ENCODE peak calls at places on chromosome 19, in ten cellular contexts. G is CD8-positive, alpha-beta T cell; S is Peyer's patch; R is ascending aorta; Z is HCT116; X is left ventricle myocardium inferior; N is GM23338; H is left lung; U is esophagus squamous epithelium; K is mammary epithelial cell. M is an unnamed sample. For H3K4me1, the result is how much of the 10 kb centered on the place peaks cover.

GRCh38 chr19:57406516-57407123 is 4.3 kb upstream of the ZNF17 start:
- DNase-seq in N (peak), S (peak), R (no peak), Z (peak), G (peak), X (peak), H (peak), U (no peak), K (peak), M (peak)

GRCh38 chr19:33221641-33222040 is 4.0 kb downstream of the SLC7A10 start:
- DNase-seq in U (no peak), H (no peak), S (no peak), K (no peak), G (no peak), R (no peak), Z (no peak), N (no peak), X (no peak), M (no peak)

GRCh38 chr19:4676955-4677731 is 7.0 kb upstream of the MYDGF start:
- DNase-seq in K (no peak), X (no peak), Z (peak), U (no peak), G (no peak), R (no peak), H (no peak), S (peak), N (peak), M (peak)

GRCh38 chr19:29871143-29871542 is 59.4 kb downstream of the CCNE1 start:
- DNase-seq in N (no peak), Z (no peak), X (no peak), H (no peak), S (no peak), G (no peak), U (no peak), R (no peak), K (no peak), M (no peak)

GRCh38 chr19:16449330-16449961 is 22.3 kb downstream of the EPS15L1 start:
- DNase-seq in N (no peak), H (no peak), U (no peak), S (no peak), X (no peak), R (no peak), Z (no peak), G (peak), K (no peak), M (no peak)

GRCh38 chr19:54115071-54116063 is at the start of the genes PRPF31 and TFPT:
- DNase-seq in K (peak), S (peak), Z (peak), X (peak), G (peak), N (peak), R (peak), H (peak), U (peak), M (peak)

GRCh38 chr19:327291-328024 is 17.1 kb downstream of the MIER2 start:
- DNase-seq in S (peak), R (no peak), G (no peak), H (no peak), Z (no peak), K (no peak), N (no peak), X (no peak), U (no peak), M (no peak)

GRCh38 chr19:30556230-30556711 is 184.1 kb downstream of the ZNF536 start:
- DNase-seq in S (peak), G (no peak), Z (no peak), X (no peak), R (no peak), N (peak), K (no peak), H (no peak), U (no peak), M (no peak)

GRCh38 chr19:16458391-16459128 is 13.2 kb downstream of the EPS15L1 start:
- DNase-seq in G (no peak), R (no peak), H (no peak), K (no peak), Z (no peak), U (no peak), N (no peak), S (peak), X (no peak), M (no peak)

GRCh38 chr19:28428644-28429348 is 784.2 kb downstream of the UQCRFS1 start:
- DNase-seq in G (no peak), U (no peak), H (no peak), S (no peak), K (no peak), X (no peak), N (no peak), R (no peak), Z (no peak), M (no peak)

GRCh38 chr19:35351441-35352176 is 3.9 kb downstream of the FFAR1 start:
- DNase-seq in X (no peak), N (no peak), K (no peak), S (peak), Z (no peak), H (no peak), R (no peak), U (no peak), G (no peak), M (no peak)

GRCh38 chr19:53576941-53577653 is 39.2 kb downstream of the ZNF331 start:
- DNase-seq in H (no peak), U (no peak), Z (no peak), S (no peak), G (no peak), K (no peak), N (peak), X (no peak), R (no peak), M (no peak)

GRCh38 chr19:41998246-41999020 is 4.4 kb upstream of the ATP1A3 start:
- DNase-seq in R (no peak), N (peak), S (no peak), K (no peak), X (peak), H (no peak), Z (peak), U (no peak), G (peak), M (peak)

GRCh38 chr19:58578430-58578925 is 5.3 kb upstream of the MZF1 start:
- DNase-seq in G (no peak), X (no peak), S (no peak), R (no peak), U (no peak), Z (no peak), H (no peak), N (no peak), K (no peak), M (no peak)

GRCh38 chr19:33767898-33768413 is 28.7 kb upstream of the KCTD15 start:
- DNase-seq in R (no peak), Z (no peak), X (no peak), N (peak), U (no peak), K (no peak), H (no peak), S (no peak), G (peak), M (peak)

GRCh38 chr19:53086949-53087348 is 16.3 kb downstream of the ZNF160 start:
- DNase-seq in N (no peak), X (peak), S (no peak), G (no peak), H (no peak), R (no peak), Z (no peak), U (no peak), K (no peak), M (peak)

GRCh38 chr19:17073869-17074627 is 1.2 kb downstream of the HAUS8 start:
- DNase-seq in Z (no peak), K (no peak), H (no peak), G (no peak), R (no peak), X (no peak), U (no peak), N (peak), S (peak), M (no peak)

GRCh38 chr19:22422220-22422619 is at the start of gene ZNF98:
- DNase-seq in N (no peak), Z (no peak), H (no peak), X (peak), U (no peak), S (no peak), K (no peak), G (no peak), R (no peak), M (peak)

GRCh38 chr19:11598103-11598483 is 810 bp downstream of the ZNF627 start:
- DNase-seq in H (no peak), K (no peak), S (no peak), G (no peak), R (no peak), X (no peak), N (no peak), Z (no peak), U (no peak), M (no peak)

GRCh38 chr19:51002542-51003311 is 1.3 kb upstream of the KLK8 start:
- DNase-seq in H (no peak), N (peak), R (no peak), Z (peak), S (no peak), U (no peak), G (no peak), X (no peak), K (peak), M (peak)

GRCh38 chr19:23118400-23118799 is 1.6 kb downstream of the ZNF730 start:
- DNase-seq in N (peak), X (no peak), Z (no peak), K (no peak), R (no peak), S (no peak), G (no peak), H (no peak), U (no peak), M (no peak)

GRCh38 chr19:38838208-38838985 is 6.8 kb upstream of the ECH1 start:
- DNase-seq in S (peak), U (no peak), X (no peak), K (peak), Z (peak), R (no peak), N (no peak), H (no peak), G (peak), M (no peak)

GRCh38 chr19:38252935-38253691 is 3.1 kb downstream of the PPP1R14A start:
- DNase-seq in H (no peak), X (peak), R (peak), U (no peak), G (no peak), Z (no peak), K (no peak), N (no peak), S (peak), M (no peak)

GRCh38 chr19:50909240-50910070 is 1.7 kb downstream of the KLK4 start:
- DNase-seq in X (no peak), Z (peak), G (no peak), N (peak), H (no peak), R (no peak), S (peak), K (peak), U (no peak), M (peak)

GRCh38 chr19:19406878-19407639 is 1.6 kb downstream of the GATAD2A start:
- DNase-seq in U (no peak), N (no peak), X (no peak), Z (no peak), S (peak), G (peak), H (peak), R (no peak), K (peak), M (no peak)

GRCh38 chr19:15869873-15870272 is 28.0 kb downstream of the CYP4F2 start:
- DNase-seq in H (no peak), X (no peak), G (no peak), U (no peak), S (no peak), K (no peak), R (no peak), N (no peak), Z (no peak), M (no peak)

GRCh38 chr19:30374791-30375650 is 2.8 kb downstream of the ZNF536 start:
- DNase-seq in U (no peak), K (no peak), N (peak), Z (no peak), H (no peak), G (no peak), S (no peak), R (no peak), X (no peak), M (no peak)

GRCh38 chr19:10681658-10682057 is 19.6 kb upstream of the QTRT1 start:
- DNase-seq in S (no peak), K (no peak), X (no peak), H (no peak), N (no peak), R (no peak), G (no peak), Z (no peak), U (no peak), M (no peak)

GRCh38 chr19:58196911-58197616 is 14.2 kb downstream of the ZNF274 start:
- DNase-seq in S (no peak), N (peak), G (no peak), U (no peak), K (peak), X (no peak), R (no peak), Z (no peak), H (no peak), M (peak)

GRCh38 chr19:32646556-32646955 is 28.4 kb downstream of the ANKRD27 start:
- DNase-seq in H (no peak), S (no peak), R (no peak), N (no peak), K (no peak), Z (no peak), U (no peak), X (no peak), G (no peak), M (no peak)

GRCh38 chr19:54172413-54172763 is 572 bp downstream of the TMC4 start:
- DNase-seq in S (no peak), G (no peak), K (no peak), N (no peak), H (no peak), U (no peak), R (no peak), X (no peak), Z (no peak), M (no peak)

GRCh38 chr19:5893907-5894703 is 9.5 kb downstream of the NDUFA11 start:
- DNase-seq in U (no peak), R (no peak), X (peak), N (no peak), H (no peak), K (no peak), G (no peak), Z (no peak), S (no peak), M (peak)

GRCh38 chr19:35828694-35829301 is 16.2 kb upstream of the PRODH2 start:
- DNase-seq in U (no peak), X (peak), Z (no peak), N (peak), S (peak), R (no peak), K (peak), G (peak), H (peak), M (peak)

GRCh38 chr19:39878398-39878797 is 32.2 kb upstream of the FBL start:
- DNase-seq in S (no peak), K (no peak), X (no peak), G (no peak), N (no peak), R (no peak), H (no peak), Z (no peak), U (no peak), M (no peak)

GRCh38 chr19:55322495-55322894 is 2.6 kb downstream of the TMEM150B start:
- DNase-seq in U (no peak), N (no peak), H (no peak), R (no peak), X (no peak), S (peak), Z (no peak), G (no peak), K (no peak), M (no peak)

DNA sequence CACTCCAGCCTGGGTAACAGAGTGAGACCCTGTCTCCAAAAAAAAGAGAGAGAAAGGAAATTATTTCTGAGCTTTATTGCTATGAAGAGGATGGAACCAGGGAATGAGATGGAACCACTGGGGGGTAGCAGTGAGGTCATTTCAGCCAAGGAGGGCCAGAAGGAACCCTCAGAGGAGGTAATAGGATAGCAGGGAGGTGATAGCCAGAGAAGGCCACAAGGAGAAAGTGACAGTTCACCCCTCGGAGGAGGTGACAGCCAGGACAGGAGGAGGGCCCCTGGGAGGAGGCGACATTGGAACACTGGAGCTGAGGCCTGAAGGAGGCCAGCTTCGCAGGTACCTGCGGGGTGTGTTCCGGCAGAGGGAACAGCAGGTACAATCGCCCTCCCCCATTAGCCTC is 695 bp upstream of the PGPEP1 start:
- DNase-seq in K (no peak), R (no peak), Z (no peak), S (no peak), N (peak), U (no peak), G (no peak), X (no peak), H (no peak), M (no peak)
- H3K4me3 ChIP-seq in K (no peak), R (peak), Z (no peak), S (peak), N (peak), U (no peak), G (peak), X (peak), H (peak), M (no peak)

GRCh38 chr19:44640518-44640917 is 3.2 kb upstream of the PVR start:
- DNase-seq in H (no peak), R (no peak), X (no peak), G (no peak), S (no peak), Z (no peak), N (no peak), U (no peak), K (peak), M (no peak)

GRCh38 chr19:44634785-44635184 is 8.9 kb upstream of the PVR start:
- DNase-seq in K (no peak), U (no peak), H (no peak), X (no peak), N (no peak), G (no peak), S (no peak), Z (no peak), R (no peak), M (no peak)

GRCh38 chr19:44636439-44637389 is 7.0 kb upstream of the PVR start:
- DNase-seq in Z (no peak), U (no peak), S (no peak), X (no peak), K (no peak), H (no peak), N (no peak), G (no peak), R (no peak), M (no peak)

GRCh38 chr19:44637390-44637764 is 6.3 kb upstream of the PVR start:
- DNase-seq in H (no peak), X (no peak), N (no peak), R (no peak), S (no peak), Z (no peak), K (no peak), U (no peak), G (no peak), M (no peak)

DNA sequence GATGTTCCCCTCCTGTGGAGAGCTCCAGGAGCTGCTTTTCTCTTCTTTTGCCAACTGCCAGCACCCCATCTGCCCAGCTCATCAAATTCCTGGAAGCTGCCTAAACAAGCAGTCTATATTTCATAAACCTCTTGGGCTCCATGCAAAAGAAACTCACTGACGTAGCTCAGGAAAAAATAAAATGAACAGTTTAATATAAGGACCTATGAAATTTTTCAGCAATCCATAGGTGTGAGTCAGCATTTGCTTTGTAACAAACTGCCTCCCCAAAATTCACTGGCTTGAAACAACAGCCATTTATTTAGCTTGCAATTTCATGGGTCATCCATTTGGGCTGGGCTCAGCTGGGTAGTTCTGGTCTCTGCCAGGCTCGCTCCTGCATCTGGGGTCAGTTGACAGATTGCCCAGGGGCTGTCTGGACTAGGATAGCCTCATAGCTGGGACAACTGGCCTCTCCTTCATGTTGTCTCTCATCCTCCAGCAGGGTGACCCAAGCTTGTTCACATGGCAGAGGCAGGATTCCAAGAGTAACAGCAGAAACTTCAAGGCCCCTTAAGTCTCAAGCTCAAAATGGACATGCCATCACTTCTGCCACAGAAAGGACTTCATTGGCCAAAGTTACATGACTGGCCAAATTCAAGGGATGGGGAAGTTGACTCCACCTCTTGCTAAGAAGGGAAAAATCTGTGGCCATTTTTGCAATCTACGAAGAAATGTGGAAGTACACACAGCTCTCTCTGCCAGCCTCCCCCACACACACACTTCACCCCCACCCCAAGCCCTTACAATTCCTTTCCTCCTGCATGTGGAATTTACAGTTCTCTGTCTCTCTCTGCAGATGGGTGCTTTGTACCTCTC is 7.9 kb upstream of the PVR start:
- DNase-seq in N (no peak), X (no peak), U (no peak), K (no peak), R (no peak), G (no peak), Z (no peak), H (no peak), S (no peak), M (no peak)
- H3K4me1 ChIP-seq in N (under half), X (under half), U (under half), K (under half), R (under half), G (under half), Z (under half), H (under half), S (under half), M (under half)

GRCh38 chr19:49435670-49436069 is 5.7 kb downstream of the SLC17A7 start:
- DNase-seq in U (no peak), S (no peak), G (no peak), N (no peak), X (no peak), R (no peak), K (no peak), Z (no peak), H (no peak), M (no peak)
- TF ChIP-seq CTCF in U (no peak), S (no peak), G (no peak), N (no peak), X (no peak), R (no peak), K (no peak), Z (no peak), H (no peak), M (no peak)

GRCh38 chr19:49875177-49875576 is 2.0 kb downstream of the AKT1S1 start:
- DNase-seq in G (no peak), Z (no peak), H (no peak), N (no peak), S (no peak), U (no peak), X (no peak), R (no peak), K (no peak), M (no peak)
- H3K4me3 ChIP-seq in G (no peak), Z (peak), H (peak), N (peak), S (peak), U (peak), X (peak), R (peak), K (peak), M (peak)

DNA sequence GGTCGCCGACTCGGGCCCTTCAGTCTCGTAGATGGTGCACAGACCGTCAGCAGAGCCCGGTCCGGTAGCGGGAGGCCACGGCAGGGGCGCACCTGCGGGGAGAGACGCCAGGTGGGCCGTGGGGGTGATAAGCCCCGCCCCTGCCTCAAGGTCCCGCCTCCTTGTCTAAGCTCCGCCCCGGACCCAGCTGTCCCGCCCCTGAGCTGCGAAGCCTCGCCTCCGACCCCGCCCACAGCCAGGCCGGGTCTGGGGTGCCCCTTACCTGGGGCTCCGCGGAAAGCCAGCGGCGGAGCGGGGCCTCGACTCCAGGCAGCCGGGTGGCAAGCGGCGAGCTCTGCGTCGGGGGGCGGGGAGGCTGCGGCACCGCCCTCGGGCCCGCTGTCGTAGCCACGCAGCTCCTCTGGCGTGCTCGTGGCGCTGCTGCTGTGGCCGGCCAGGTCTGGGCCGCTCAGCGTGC is 4.7 kb downstream of the PRR36 start:
- DNase-seq in S (peak), X (peak), Z (no peak), U (no peak), G (peak), K (peak), N (peak), R (no peak), H (peak), M (peak)
- H3K4me1 ChIP-seq in S (under half), X (under half), Z (half or more), U (under half), G (half or more), K (under half), N (under half), R (under half), H (under half), M (under half)